ENCODE peak calls at places on chromosome 18, in five cellular contexts. M is sigmoid colon, C is heart left ventricle, T is aorta, L is fibroblast of lung. I is an unnamed sample. For H3K4me1 and H3K9me3, the result is how much of the 10 kb centered on the place peaks cover.

GRCh38 chr18:44789704-44790103 is 109.0 kb downstream of the SETBP1 start:
- DNase-seq in M (no peak), L (peak), T (no peak), C (no peak), I (peak)

GRCh38 chr18:42437646-42438045 is 482.6 kb downstream of the PIK3C3 start:
- DNase-seq in M (no peak), T (no peak), C (peak), L (peak), I (no peak)

GRCh38 chr18:62091487-62092120 is 95.3 kb downstream of the PIGN start:
- DNase-seq in T (no peak), M (no peak), C (no peak), L (no peak), I (no peak)

GRCh38 chr18:23528580-23529472 is 25.5 kb downstream of the RMC1 start:
- DNase-seq in C (peak), L (peak), T (peak), M (peak), I (peak)

GRCh38 chr18:12031836-12032235 is 50.5 kb downstream of the IMPA2 start:
- DNase-seq in M (peak), C (peak), L (peak), T (no peak), I (no peak)

GRCh38 chr18:74392323-74392722 is 64.8 kb downstream of the DIPK1C start:
- DNase-seq in T (no peak), M (no peak), L (no peak), C (no peak), I (no peak)

GRCh38 chr18:26307161-26307773 is 81.0 kb downstream of the TAF4B start:
- DNase-seq in C (no peak), L (peak), M (no peak), T (no peak), I (no peak)

GRCh38 chr18:23719634-23720201 is 30.5 kb downstream of the LAMA3 start:
- DNase-seq in L (peak), T (peak), M (no peak), C (no peak), I (peak)

GRCh38 chr18:63897072-63897471 is 9.6 kb downstream of the SERPINB2 start:
- DNase-seq in C (no peak), L (no peak), T (no peak), M (no peak), I (no peak)

GRCh38 chr18:51007787-51008134 is 22.3 kb upstream of the SMAD4 start:
- DNase-seq in T (no peak), M (no peak), L (no peak), C (no peak), I (no peak)

GRCh38 chr18:2914844-2915243 is 68.0 kb downstream of the EMILIN2 start:
- DNase-seq in C (no peak), T (no peak), L (no peak), M (peak), I (peak)

GRCh38 chr18:30457156-30457555 is 585.4 kb downstream of the DSC3 start:
- DNase-seq in T (no peak), L (no peak), M (no peak), C (no peak), I (no peak)

GRCh38 chr18:33010149-33010548 is 237.3 kb upstream of the KLHL14 start:
- DNase-seq in T (no peak), C (no peak), M (no peak), L (peak), I (no peak)

GRCh38 chr18:5543036-5543671 is 643 bp downstream of the EPB41L3 start:
- DNase-seq in T (peak), C (peak), M (peak), L (peak), I (peak)

GRCh38 chr18:33580540-33580939 is 2.5 kb downstream of the ASXL3 start:
- DNase-seq in C (no peak), L (no peak), M (no peak), T (no peak), I (no peak)

GRCh38 chr18:13797157-13797611 is 26.8 kb upstream of the MC5R start:
- DNase-seq in C (no peak), M (no peak), T (no peak), L (peak), I (no peak)

GRCh38 chr18:22346342-22346967 is 71.3 kb downstream of the CTAGE1 start:
- DNase-seq in L (peak), T (peak), C (peak), M (no peak), I (peak)

GRCh38 chr18:50967714-50968661 is at the start of gene ELAC1:
- DNase-seq in L (peak), M (peak), C (peak), T (peak), I (peak)

GRCh38 chr18:26703170-26703933 is 155.0 kb upstream of the KCTD1 start:
- DNase-seq in M (no peak), L (no peak), T (no peak), C (no peak), I (no peak)

GRCh38 chr18:10226971-10227370 is 227.5 kb upstream of the APCDD1 start:
- DNase-seq in M (no peak), C (no peak), L (no peak), T (no peak), I (no peak)

GRCh38 chr18:63963610-63964256 is 6.1 kb upstream of the SERPINB8 start:
- DNase-seq in L (peak), M (no peak), T (no peak), C (no peak), I (no peak)

GRCh38 chr18:59899298-59900221 is at the start of gene PMAIP1:
- DNase-seq in T (peak), C (peak), M (peak), L (peak), I (peak)
- H3K4me3 ChIP-seq in T (peak), C (peak), M (peak), L (peak), I (peak)

GRCh38 chr18:8751692-8752091 is 46.3 kb downstream of the MTCL1 start:
- DNase-seq in L (no peak), T (no peak), C (no peak), M (no peak), I (no peak)
- H3K4me1 ChIP-seq in L (under half), T (under half), C (under half), M (half or more), I (under half)

GRCh38 chr18:14920976-14921375 is 173.0 kb downstream of the ANKRD30B start:
- DNase-seq in L (no peak), M (no peak), C (no peak), T (no peak), I (no peak)

GRCh38 chr18:14921547-14921946 is 173.6 kb downstream of the ANKRD30B start:
- DNase-seq in C (no peak), L (no peak), M (no peak), T (no peak), I (no peak)

GRCh38 chr18:14917311-14917710 is 169.3 kb downstream of the ANKRD30B start:
- DNase-seq in T (no peak), L (no peak), C (no peak), M (no peak), I (no peak)

GRCh38 chr18:14922031-14922430 is 174.1 kb downstream of the ANKRD30B start:
- DNase-seq in T (no peak), M (no peak), L (no peak), C (no peak), I (no peak)

DNA sequence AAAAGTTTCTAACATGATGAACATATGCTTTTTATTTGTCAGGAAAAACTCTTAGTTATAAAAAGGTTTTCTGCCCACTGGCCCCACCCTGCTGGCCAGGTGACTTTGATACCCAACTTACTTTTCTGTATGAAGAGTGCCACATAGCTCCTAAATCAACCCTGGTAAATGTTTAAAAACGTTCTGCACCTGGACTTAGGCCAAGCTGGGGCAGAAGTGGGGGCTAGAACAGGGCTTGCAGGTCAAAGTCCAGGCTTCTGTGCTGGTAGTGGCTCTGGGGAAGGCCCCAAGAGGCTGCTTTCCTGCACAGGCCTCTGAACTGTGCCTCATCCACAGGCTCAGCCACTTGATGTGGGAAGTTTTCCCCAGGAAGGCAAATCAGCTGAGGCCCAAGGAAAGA is 171.7 kb downstream of the ANKRD30B start:
- DNase-seq in C (no peak), T (no peak), L (no peak), M (no peak), I (no peak)
- H3K9me3 ChIP-seq in C (under half), T (under half), L (under half), M (under half), I (under half)

GRCh38 chr18:31723639-31723997 is 37.1 kb downstream of the SLC25A52 start:
- DNase-seq in M (no peak), L (peak), T (no peak), C (no peak), I (no peak)
- H3K4me3 ChIP-seq in M (peak), L (no peak), T (peak), C (peak), I (peak)

DNA sequence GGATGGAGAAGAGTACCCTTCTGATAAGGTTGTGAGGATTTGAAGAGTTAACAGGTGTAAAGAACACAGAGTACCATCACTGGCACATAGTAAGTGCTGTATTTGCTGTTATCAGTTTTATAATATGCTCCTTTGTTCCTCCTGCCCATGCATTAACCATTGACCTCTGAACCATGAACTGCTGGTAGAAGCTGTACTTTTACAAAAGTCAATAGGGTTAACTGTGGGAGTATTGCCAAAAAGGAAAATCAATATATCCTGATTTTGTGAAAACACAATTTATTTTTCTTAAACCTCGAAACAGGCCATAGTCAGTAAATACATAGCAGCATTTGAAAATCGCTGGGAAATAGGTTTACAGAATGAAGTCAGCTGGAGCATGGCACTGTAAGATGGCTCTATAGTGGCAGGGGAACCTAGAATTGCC is 18.9 kb upstream of the ACAA2 start:
- DNase-seq in T (no peak), C (no peak), M (no peak), L (no peak), I (no peak)
- H3K4me1 ChIP-seq in T (under half), C (under half), M (under half), L (under half), I (under half)

GRCh38 chr18:55912071-55912470 is 324.1 kb upstream of the TCF4 start:
- DNase-seq in L (peak), T (no peak), M (no peak), C (no peak), I (no peak)

GRCh38 chr18:55912919-55913318 is 324.9 kb upstream of the TCF4 start:
- DNase-seq in M (no peak), L (no peak), T (no peak), C (no peak), I (no peak)

GRCh38 chr18:55907352-55908045 is 319.5 kb upstream of the TCF4 start:
- DNase-seq in T (no peak), C (peak), L (peak), M (no peak), I (peak)

GRCh38 chr18:55908790-55909408 is 320.9 kb upstream of the TCF4 start:
- DNase-seq in C (no peak), M (no peak), L (no peak), T (no peak), I (no peak)

DNA sequence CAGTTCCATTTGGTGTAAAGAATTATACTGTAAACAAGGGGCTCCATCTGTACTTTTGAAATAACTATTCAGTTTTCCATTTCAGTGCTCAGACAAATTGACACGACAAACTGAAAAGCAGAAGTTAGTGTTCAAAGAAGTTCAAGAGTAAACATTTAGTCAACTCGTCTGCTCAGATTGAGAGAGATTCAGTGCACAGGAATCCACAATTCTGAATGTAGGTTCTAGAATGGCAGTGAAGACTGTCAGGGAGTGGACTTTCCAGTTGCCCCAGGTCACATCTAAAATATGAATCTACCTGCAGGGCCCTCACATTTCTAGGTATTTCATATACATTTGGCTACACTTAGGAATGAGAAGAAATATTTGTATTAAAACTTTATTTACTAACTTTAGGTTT is 322.3 kb upstream of the TCF4 start:
- DNase-seq in T (no peak), M (no peak), L (no peak), C (no peak), I (no peak)
- H3K9me3 ChIP-seq in T (under half), M (under half), L (under half), C (under half), I (under half)

DNA sequence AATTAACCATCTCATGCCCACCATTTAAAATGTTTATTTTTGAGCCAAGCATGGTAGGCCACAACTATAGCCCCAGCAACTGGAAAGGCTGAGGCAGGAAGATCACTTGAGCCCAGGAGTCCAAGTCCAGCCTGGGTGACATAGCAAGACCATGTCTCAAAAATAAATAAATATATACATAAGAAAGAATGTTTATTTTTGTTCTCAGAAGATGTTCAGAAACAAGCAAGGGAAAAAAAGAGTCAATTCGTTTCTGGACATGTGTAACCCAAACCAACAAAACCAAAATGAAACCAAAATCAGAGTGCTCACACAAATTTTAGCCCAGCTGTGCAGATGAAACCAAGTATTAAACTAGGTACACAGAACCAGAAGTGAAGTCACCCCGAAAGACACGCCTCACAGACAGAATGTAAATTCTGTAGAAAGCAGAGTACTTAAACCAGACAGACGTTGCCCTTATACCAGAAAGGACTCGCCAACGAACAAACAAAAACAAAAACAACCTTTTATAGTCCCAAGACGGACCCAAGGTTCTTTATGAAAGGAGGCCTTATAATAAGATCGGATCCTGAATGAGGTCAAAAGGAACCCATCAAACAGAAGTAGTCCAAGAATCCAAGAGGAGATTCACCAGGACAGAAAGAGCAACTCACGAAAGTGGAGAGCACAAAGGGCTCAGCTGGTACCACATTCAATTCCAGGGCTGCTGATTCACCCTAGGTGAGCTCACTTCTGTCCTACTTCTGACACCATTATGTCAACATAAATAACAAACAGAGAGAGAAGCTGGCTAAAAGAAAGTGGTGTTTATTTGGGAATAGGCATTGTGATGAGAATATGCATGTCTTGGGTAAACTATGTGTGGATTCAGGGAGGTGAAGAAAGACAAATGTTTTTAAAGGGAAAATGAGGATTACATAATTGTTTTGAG is 31.8 kb upstream of the MTCL1 start:
- DNase-seq in C (no peak), L (no peak), M (no peak), T (no peak), I (no peak)
- H3K4me3 ChIP-seq in C (no peak), L (no peak), M (no peak), T (no peak), I (no peak)

GRCh38 chr18:76456018-76456750 is 38.9 kb downstream of the ZNF516 start:
- DNase-seq in M (peak), T (peak), C (no peak), L (peak), I (no peak)
- H3K4me1 ChIP-seq in M (half or more), T (under half), C (under half), L (under half), I (under half)

GRCh38 chr18:78521136-78521535 is 458.5 kb upstream of the SALL3 start:
- DNase-seq in T (no peak), M (no peak), C (no peak), L (no peak), I (no peak)

GRCh38 chr18:78523850-78524249 is 455.8 kb upstream of the SALL3 start:
- DNase-seq in C (no peak), L (no peak), M (no peak), T (no peak), I (no peak)

GRCh38 chr18:78519394-78520062 is 460.1 kb upstream of the SALL3 start:
- DNase-seq in T (peak), L (no peak), C (no peak), M (no peak), I (no peak)

GRCh38 chr18:78522507-78522906 is 457.1 kb upstream of the SALL3 start:
- DNase-seq in C (no peak), M (no peak), T (no peak), L (no peak), I (no peak)

DNA sequence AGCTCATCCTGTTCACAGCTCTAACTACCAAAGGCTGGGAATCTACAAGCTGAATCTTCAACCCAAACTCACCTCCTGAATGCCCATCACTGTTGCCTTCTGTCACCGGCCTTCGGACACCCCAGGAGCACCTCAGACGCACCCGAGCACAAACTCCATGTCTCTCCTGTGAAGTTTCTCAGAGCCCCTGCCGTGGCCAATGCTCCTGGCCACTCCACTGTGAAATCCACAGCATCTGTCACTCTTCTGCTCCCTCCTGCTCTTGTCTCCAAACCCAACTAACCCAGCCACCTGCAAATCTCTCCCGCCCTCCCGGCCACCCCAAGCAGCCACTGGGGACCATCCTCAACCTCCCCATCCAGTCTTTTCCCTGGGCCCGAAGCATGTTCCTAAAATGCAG is 457.9 kb upstream of the SALL3 start:
- DNase-seq in L (no peak), C (no peak), T (no peak), M (no peak), I (no peak)
- H3K9me3 ChIP-seq in L (under half), C (under half), T (under half), M (under half), I (under half)

GRCh38 chr18:36126668-36127067 is 2.5 kb downstream of the SLC39A6 start:
- DNase-seq in M (no peak), L (no peak), T (no peak), C (no peak), I (no peak)
- H3K4me3 ChIP-seq in M (no peak), L (no peak), T (no peak), C (no peak), I (no peak)